ENCODE peak calls at places on chromosome 13, in seven cellular contexts. O is stimulated activated CD4-positive, alpha-beta T cell treated with anti-CD3 and anti-CD28 coated beads, TNF-alpha, amount 100 ng/mL, for 4 hours; C is activated CD8-positive, alpha-beta memory T cell treated with anti-CD3 and anti-CD28 coated beads for 24 hours; I is NCI-H748 treated with DMSO at 0.1 percent for 48 hours; G is occipital lobe; X is HT1080; J is tibial artery. W is an unnamed sample.
A peak's percentile ranks its signal among the peaks of the same experiment; 100 is the strongest.

GRCh38 chr13:114124921-114125320 is 7.5 kb downstream of the RASA3 start:
- DNase-seq in O (peak; percentile 63), C (peak; percentile 83), I (no peak), G (no peak), X (peak; percentile 87), J (no peak), W (no peak)

GRCh38 chr13:34971473-34971872 is 29.4 kb downstream of the NBEA start:
- DNase-seq in O (no peak), C (no peak), I (no peak), G (no peak), X (no peak), J (no peak), W (no peak)

GRCh38 chr13:40508112-40508511 is 158.3 kb downstream of the FOXO1 start:
- DNase-seq in O (no peak), C (no peak), I (no peak), G (no peak), X (no peak), J (no peak), W (no peak)

GRCh38 chr13:74847966-74848365 is 634.0 kb downstream of the TBC1D4 start:
- DNase-seq in O (no peak), C (no peak), I (no peak), G (no peak), X (no peak), J (no peak), W (no peak)

GRCh38 chr13:29621401-29621800 is 25.9 kb upstream of the SLC7A1 start:
- DNase-seq in O (no peak), C (no peak), I (no peak), G (no peak), X (peak; percentile 55), J (no peak), W (no peak)

GRCh38 chr13:46278474-46278873 is 66.7 kb downstream of the LRRC63 start:
- DNase-seq in O (no peak), C (no peak), I (no peak), G (no peak), X (no peak), J (no peak), W (no peak)

GRCh38 chr13:114067381-114067885 is 65.0 kb downstream of the RASA3 start:
- DNase-seq in O (no peak), C (peak; percentile 79), I (no peak), G (no peak), X (peak; percentile 77), J (peak; percentile 18), W (no peak)

GRCh38 chr13:111317571-111318360 is 2.7 kb upstream of the TEX29 start:
- DNase-seq in O (no peak), C (no peak), I (no peak), G (no peak), X (no peak), J (no peak), W (no peak)

GRCh38 chr13:59880468-59880867 is 283.3 kb downstream of the DIAPH3 start:
- DNase-seq in O (no peak), C (no peak), I (no peak), G (no peak), X (peak; percentile 8), J (no peak), W (no peak)

GRCh38 chr13:23428183-23428528 is 5.3 kb downstream of the SACS start:
- DNase-seq in O (no peak), C (no peak), I (no peak), G (no peak), X (no peak), J (no peak), W (no peak)

GRCh38 chr13:74761794-74762193 is 627.6 kb upstream of the KLF12 start:
- DNase-seq in O (no peak), C (no peak), I (no peak), G (no peak), X (no peak), J (no peak), W (no peak)

GRCh38 chr13:101751488-101751887 is 299.0 kb downstream of the ITGBL1 start:
- DNase-seq in O (no peak), C (no peak), I (peak; percentile 54), G (no peak), X (peak; percentile 34), J (no peak), W (no peak)

GRCh38 chr13:32881074-32881791 is 135.0 kb upstream of the KL start:
- DNase-seq in O (no peak), C (no peak), I (no peak), G (no peak), X (peak; percentile 56), J (no peak), W (peak; percentile 32)

GRCh38 chr13:26682606-26683005 is 78.0 kb downstream of the GPR12 start:
- DNase-seq in O (no peak), C (no peak), I (no peak), G (no peak), X (no peak), J (no peak), W (no peak)

GRCh38 chr13:19836472-19836871 is 27.0 kb downstream of the ZMYM5 start:
- DNase-seq in O (no peak), C (no peak), I (no peak), G (no peak), X (peak; percentile 18), J (no peak), W (no peak)

GRCh38 chr13:23671902-23672301 is 101.7 kb downstream of the TNFRSF19 start:
- DNase-seq in O (no peak), C (no peak), I (no peak), G (no peak), X (no peak), J (no peak), W (no peak)